ENCODE peak calls at places on chromosomes 11 and 22, in nine cellular contexts. One of them, this sample, is unnamed.

GRCh38 chr11:74185285-74185684 is 14.2 kb downstream of the PPME1 start:
- DNase-seq in SHP77: no peak
- DNase-seq in esophagus squamous epithelium: no peak
- DNase-seq in memory B cell: no peak
- DNase-seq in GM13977: no peak
- DNase-seq in SW480: no peak
- DNase-seq in CD4-positive, CD25-positive, alpha-beta regulatory T cell: no peak
- DNase-seq in effector CD4-positive, alpha-beta T cell: no peak
- DNase-seq in AML-193: no peak
- DNase-seq in this sample: no peak

GRCh38 chr11:134664863-134665535 is 253.0 kb upstream of the B3GAT1 start:
- DNase-seq in CD4-positive, CD25-positive, alpha-beta regulatory T cell: no peak
- DNase-seq in memory B cell: no peak
- DNase-seq in AML-193: no peak
- DNase-seq in effector CD4-positive, alpha-beta T cell: no peak
- DNase-seq in SW480: no peak
- DNase-seq in esophagus squamous epithelium: no peak
- DNase-seq in SHP77: no peak
- DNase-seq in GM13977: no peak
- DNase-seq in this sample: no peak

GRCh38 chr22:17281026-17281809 is 62.0 kb upstream of the ADA2 start:
- DNase-seq in CD4-positive, CD25-positive, alpha-beta regulatory T cell: no peak
- DNase-seq in AML-193: no peak
- DNase-seq in SHP77: no peak
- DNase-seq in memory B cell: no peak
- DNase-seq in GM13977: no peak
- DNase-seq in esophagus squamous epithelium: no peak
- DNase-seq in effector CD4-positive, alpha-beta T cell: no peak
- DNase-seq in SW480: no peak
- DNase-seq in this sample: no peak

GRCh38 chr11:121688860-121689614 is 236.3 kb upstream of the SORL1-AS1 start:
- DNase-seq in SW480: no peak
- DNase-seq in esophagus squamous epithelium: no peak
- DNase-seq in SHP77: no peak
- DNase-seq in GM13977: no peak
- DNase-seq in memory B cell: no peak
- DNase-seq in AML-193: no peak
- DNase-seq in effector CD4-positive, alpha-beta T cell: no peak
- DNase-seq in CD4-positive, CD25-positive, alpha-beta regulatory T cell: no peak
- DNase-seq in this sample: no peak

GRCh38 chr11:97079244-97079643 is 689.4 kb downstream of the JRKL start:
- DNase-seq in GM13977: peak; percentile 34
- DNase-seq in esophagus squamous epithelium: no peak
- DNase-seq in effector CD4-positive, alpha-beta T cell: no peak
- DNase-seq in CD4-positive, CD25-positive, alpha-beta regulatory T cell: no peak
- DNase-seq in SHP77: no peak
- DNase-seq in AML-193: no peak
- DNase-seq in memory B cell: no peak
- DNase-seq in SW480: no peak
- DNase-seq in this sample: no peak

GRCh38 chr22:24803064-24803542 is 2.9 kb upstream of the SGSM1 start:
- DNase-seq in SW480: peak; percentile 50
- DNase-seq in CD4-positive, CD25-positive, alpha-beta regulatory T cell: peak; percentile 29
- DNase-seq in SHP77: peak; percentile 44
- DNase-seq in memory B cell: peak; percentile 39
- DNase-seq in AML-193: peak; percentile 13
- DNase-seq in effector CD4-positive, alpha-beta T cell: peak; percentile 50
- DNase-seq in esophagus squamous epithelium: no peak
- DNase-seq in GM13977: peak; percentile 72
- DNase-seq in this sample: peak; percentile 42

GRCh38 chr22:28442264-28442950 is 237.2 kb downstream of the TTC28 start:
- DNase-seq in SHP77: no peak
- DNase-seq in effector CD4-positive, alpha-beta T cell: peak; percentile 17
- DNase-seq in memory B cell: peak; percentile 3
- DNase-seq in AML-193: peak; percentile 56
- DNase-seq in GM13977: peak; percentile 90
- DNase-seq in SW480: no peak
- DNase-seq in CD4-positive, CD25-positive, alpha-beta regulatory T cell: peak; percentile 64
- DNase-seq in esophagus squamous epithelium: no peak
- DNase-seq in this sample: peak; percentile 42

GRCh38 chr11:63448646-63449045 is 42.3 kb downstream of the PLAAT5 start:
- DNase-seq in esophagus squamous epithelium: no peak
- DNase-seq in memory B cell: no peak
- DNase-seq in GM13977: no peak
- DNase-seq in AML-193: no peak
- DNase-seq in SHP77: no peak
- DNase-seq in SW480: no peak
- DNase-seq in effector CD4-positive, alpha-beta T cell: no peak
- DNase-seq in CD4-positive, CD25-positive, alpha-beta regulatory T cell: no peak
- DNase-seq in this sample: no peak

GRCh38 chr11:45083544-45084087 is 62.8 kb upstream of the PRDM11 start:
- DNase-seq in CD4-positive, CD25-positive, alpha-beta regulatory T cell: no peak
- DNase-seq in SHP77: peak; percentile 46
- DNase-seq in effector CD4-positive, alpha-beta T cell: no peak
- DNase-seq in SW480: peak; percentile 31
- DNase-seq in AML-193: no peak
- DNase-seq in GM13977: no peak
- DNase-seq in esophagus squamous epithelium: no peak
- DNase-seq in memory B cell: no peak
- DNase-seq in this sample: no peak

GRCh38 chr11:14623036-14623435 is 20.6 kb upstream of the PDE3B start:
- DNase-seq in SW480: no peak
- DNase-seq in memory B cell: no peak
- DNase-seq in GM13977: no peak
- DNase-seq in CD4-positive, CD25-positive, alpha-beta regulatory T cell: peak; percentile 28
- DNase-seq in AML-193: no peak
- DNase-seq in effector CD4-positive, alpha-beta T cell: no peak
- DNase-seq in SHP77: no peak
- DNase-seq in esophagus squamous epithelium: no peak
- DNase-seq in this sample: no peak

GRCh38 chr11:82225930-82226329 is 507.7 kb downstream of the FAM181B start:
- DNase-seq in CD4-positive, CD25-positive, alpha-beta regulatory T cell: no peak
- DNase-seq in memory B cell: no peak
- DNase-seq in SHP77: peak; percentile 21
- DNase-seq in SW480: no peak
- DNase-seq in esophagus squamous epithelium: no peak
- DNase-seq in AML-193: no peak
- DNase-seq in GM13977: no peak
- DNase-seq in effector CD4-positive, alpha-beta T cell: no peak
- DNase-seq in this sample: no peak

GRCh38 chr22:25775501-25775900 is 33.5 kb downstream of the MYO18B start:
- DNase-seq in SW480: peak; percentile 12
- DNase-seq in AML-193: no peak
- DNase-seq in esophagus squamous epithelium: no peak
- DNase-seq in memory B cell: no peak
- DNase-seq in GM13977: no peak
- DNase-seq in CD4-positive, CD25-positive, alpha-beta regulatory T cell: no peak
- DNase-seq in effector CD4-positive, alpha-beta T cell: no peak
- DNase-seq in SHP77: no peak
- DNase-seq in this sample: no peak

GRCh38 chr11:128586689-128587088 is 669 bp downstream of the ETS1 start:
- DNase-seq in CD4-positive, CD25-positive, alpha-beta regulatory T cell: no peak
- DNase-seq in SW480: no peak
- DNase-seq in SHP77: no peak
- DNase-seq in AML-193: no peak
- DNase-seq in GM13977: no peak
- DNase-seq in memory B cell: no peak
- DNase-seq in esophagus squamous epithelium: no peak
- DNase-seq in effector CD4-positive, alpha-beta T cell: no peak
- DNase-seq in this sample: no peak

GRCh38 chr11:108220721-108221346 is 1.6 kb downstream of the NPAT start:
- DNase-seq in SHP77: no peak
- DNase-seq in memory B cell: no peak
- DNase-seq in GM13977: no peak
- DNase-seq in effector CD4-positive, alpha-beta T cell: no peak
- DNase-seq in esophagus squamous epithelium: no peak
- DNase-seq in AML-193: peak; percentile 25
- DNase-seq in SW480: no peak
- DNase-seq in CD4-positive, CD25-positive, alpha-beta regulatory T cell: no peak
- DNase-seq in this sample: no peak

GRCh38 chr11:6667733-6668374 is 12.2 kb upstream of the DCHS1 start:
- DNase-seq in GM13977: no peak
- DNase-seq in memory B cell: peak; percentile 54
- DNase-seq in SHP77: peak; percentile 0
- DNase-seq in AML-193: peak; percentile 79
- DNase-seq in esophagus squamous epithelium: no peak
- DNase-seq in CD4-positive, CD25-positive, alpha-beta regulatory T cell: peak; percentile 47
- DNase-seq in effector CD4-positive, alpha-beta T cell: peak; percentile 23
- DNase-seq in SW480: peak; percentile 60
- DNase-seq in this sample: no peak

GRCh38 chr11:67407700-67408163 is 3.8 kb downstream of the TBC1D10C start:
- DNase-seq in memory B cell: no peak
- DNase-seq in CD4-positive, CD25-positive, alpha-beta regulatory T cell: no peak
- DNase-seq in SHP77: no peak
- DNase-seq in SW480: no peak
- DNase-seq in AML-193: no peak
- DNase-seq in effector CD4-positive, alpha-beta T cell: no peak
- DNase-seq in GM13977: no peak
- DNase-seq in esophagus squamous epithelium: no peak
- DNase-seq in this sample: no peak

GRCh38 chr11:6328321-6328720 is 8.0 kb upstream of the CAVIN3 start:
- DNase-seq in memory B cell: no peak
- DNase-seq in CD4-positive, CD25-positive, alpha-beta regulatory T cell: no peak
- DNase-seq in SW480: no peak
- DNase-seq in esophagus squamous epithelium: no peak
- DNase-seq in SHP77: no peak
- DNase-seq in AML-193: no peak
- DNase-seq in GM13977: no peak
- DNase-seq in effector CD4-positive, alpha-beta T cell: no peak
- DNase-seq in this sample: no peak

GRCh38 chr22:40177738-40178416 is at the start of gene TNRC6B:
- DNase-seq in SW480: peak; percentile 97
- DNase-seq in esophagus squamous epithelium: peak; percentile 65
- DNase-seq in memory B cell: peak; percentile 80
- DNase-seq in AML-193: peak; percentile 98
- DNase-seq in effector CD4-positive, alpha-beta T cell: peak; percentile 71
- DNase-seq in GM13977: peak; percentile 80
- DNase-seq in SHP77: peak; percentile 97
- DNase-seq in CD4-positive, CD25-positive, alpha-beta regulatory T cell: peak; percentile 91
- DNase-seq in this sample: peak; percentile 24

GRCh38 chr11:92915551-92915950 is 53.9 kb upstream of the MTNR1B start:
- DNase-seq in memory B cell: no peak
- DNase-seq in GM13977: no peak
- DNase-seq in CD4-positive, CD25-positive, alpha-beta regulatory T cell: no peak
- DNase-seq in esophagus squamous epithelium: no peak
- DNase-seq in AML-193: no peak
- DNase-seq in SHP77: no peak
- DNase-seq in SW480: no peak
- DNase-seq in effector CD4-positive, alpha-beta T cell: no peak
- DNase-seq in this sample: no peak

GRCh38 chr11:62539238-62539925 is 7.2 kb downstream of the AHNAK start:
- DNase-seq in CD4-positive, CD25-positive, alpha-beta regulatory T cell: no peak
- DNase-seq in memory B cell: no peak
- DNase-seq in effector CD4-positive, alpha-beta T cell: peak; percentile 43
- DNase-seq in esophagus squamous epithelium: no peak
- DNase-seq in GM13977: peak; percentile 34
- DNase-seq in AML-193: no peak
- DNase-seq in SHP77: peak; percentile 13
- DNase-seq in SW480: peak; percentile 79
- DNase-seq in this sample: no peak

GRCh38 chr22:42791721-42792452 is 65.2 kb downstream of the ARFGAP3 start:
- DNase-seq in AML-193: no peak
- DNase-seq in SW480: no peak
- DNase-seq in GM13977: no peak
- DNase-seq in SHP77: peak; percentile 38
- DNase-seq in esophagus squamous epithelium: no peak
- DNase-seq in effector CD4-positive, alpha-beta T cell: no peak
- DNase-seq in memory B cell: no peak
- DNase-seq in CD4-positive, CD25-positive, alpha-beta regulatory T cell: no peak
- DNase-seq in this sample: no peak

GRCh38 chr22:46798366-46799057 is 36.1 kb downstream of the TBC1D22A start:
- DNase-seq in memory B cell: peak; percentile 73
- DNase-seq in AML-193: peak; percentile 50
- DNase-seq in CD4-positive, CD25-positive, alpha-beta regulatory T cell: peak; percentile 64
- DNase-seq in SHP77: peak; percentile 75
- DNase-seq in effector CD4-positive, alpha-beta T cell: peak; percentile 67
- DNase-seq in esophagus squamous epithelium: no peak
- DNase-seq in GM13977: peak; percentile 84
- DNase-seq in SW480: peak; percentile 68
- DNase-seq in this sample: peak; percentile 69

GRCh38 chr11:76141901-76142300 is 64.4 kb downstream of the WNT11 start:
- DNase-seq in GM13977: no peak
- DNase-seq in SW480: no peak
- DNase-seq in memory B cell: no peak
- DNase-seq in esophagus squamous epithelium: no peak
- DNase-seq in CD4-positive, CD25-positive, alpha-beta regulatory T cell: no peak
- DNase-seq in SHP77: no peak
- DNase-seq in AML-193: no peak
- DNase-seq in effector CD4-positive, alpha-beta T cell: no peak
- DNase-seq in this sample: no peak

GRCh38 chr11:26418391-26418790 is 86.5 kb downstream of the ANO3 start:
- DNase-seq in CD4-positive, CD25-positive, alpha-beta regulatory T cell: no peak
- DNase-seq in SW480: no peak
- DNase-seq in SHP77: no peak
- DNase-seq in esophagus squamous epithelium: no peak
- DNase-seq in effector CD4-positive, alpha-beta T cell: no peak
- DNase-seq in AML-193: no peak
- DNase-seq in memory B cell: no peak
- DNase-seq in GM13977: no peak
- DNase-seq in this sample: no peak

GRCh38 chr22:29146771-29147170 is 58.9 kb upstream of the EMID1 start:
- DNase-seq in effector CD4-positive, alpha-beta T cell: no peak
- DNase-seq in SW480: no peak
- DNase-seq in AML-193: no peak
- DNase-seq in memory B cell: no peak
- DNase-seq in esophagus squamous epithelium: no peak
- DNase-seq in SHP77: no peak
- DNase-seq in CD4-positive, CD25-positive, alpha-beta regulatory T cell: no peak
- DNase-seq in GM13977: no peak
- DNase-seq in this sample: no peak

GRCh38 chr11:1457326-1457680 is 29.3 kb downstream of the MOB2 start:
- DNase-seq in SW480: no peak
- DNase-seq in effector CD4-positive, alpha-beta T cell: no peak
- DNase-seq in AML-193: no peak
- DNase-seq in CD4-positive, CD25-positive, alpha-beta regulatory T cell: no peak
- DNase-seq in SHP77: no peak
- DNase-seq in esophagus squamous epithelium: no peak
- DNase-seq in GM13977: no peak
- DNase-seq in memory B cell: no peak
- DNase-seq in this sample: no peak

GRCh38 chr11:123195182-123196059 is at the start of gene CLMP:
- DNase-seq in effector CD4-positive, alpha-beta T cell: no peak
- DNase-seq in AML-193: no peak
- DNase-seq in SW480: no peak
- DNase-seq in esophagus squamous epithelium: no peak
- DNase-seq in memory B cell: no peak
- DNase-seq in CD4-positive, CD25-positive, alpha-beta regulatory T cell: no peak
- DNase-seq in SHP77: no peak
- DNase-seq in GM13977: peak; percentile 43
- DNase-seq in this sample: no peak

GRCh38 chr11:134916421-134916820 is 504.4 kb upstream of the B3GAT1 start:
- DNase-seq in esophagus squamous epithelium: no peak
- DNase-seq in GM13977: no peak
- DNase-seq in SHP77: no peak
- DNase-seq in AML-193: no peak
- DNase-seq in CD4-positive, CD25-positive, alpha-beta regulatory T cell: no peak
- DNase-seq in SW480: no peak
- DNase-seq in effector CD4-positive, alpha-beta T cell: no peak
- DNase-seq in memory B cell: no peak
- DNase-seq in this sample: no peak

GRCh38 chr11:2698386-2699184 is 1.2 kb downstream of the KCNQ1OT1 start:
- DNase-seq in memory B cell: no peak
- DNase-seq in effector CD4-positive, alpha-beta T cell: no peak
- DNase-seq in SW480: peak; percentile 22
- DNase-seq in CD4-positive, CD25-positive, alpha-beta regulatory T cell: no peak
- DNase-seq in SHP77: no peak
- DNase-seq in esophagus squamous epithelium: no peak
- DNase-seq in GM13977: no peak
- DNase-seq in AML-193: no peak
- DNase-seq in this sample: no peak

GRCh38 chr22:38080847-38081635 is 2.9 kb downstream of the SLC16A8 start:
- DNase-seq in SHP77: no peak
- DNase-seq in effector CD4-positive, alpha-beta T cell: no peak
- DNase-seq in memory B cell: no peak
- DNase-seq in SW480: peak; percentile 37
- DNase-seq in AML-193: no peak
- DNase-seq in CD4-positive, CD25-positive, alpha-beta regulatory T cell: no peak
- DNase-seq in GM13977: no peak
- DNase-seq in esophagus squamous epithelium: no peak
- DNase-seq in this sample: no peak

GRCh38 chr11:33195391-33196190 is 34.3 kb upstream of the CSTF3 start:
- DNase-seq in CD4-positive, CD25-positive, alpha-beta regulatory T cell: no peak
- DNase-seq in AML-193: peak; percentile 32
- DNase-seq in SW480: no peak
- DNase-seq in SHP77: no peak
- DNase-seq in GM13977: no peak
- DNase-seq in memory B cell: no peak
- DNase-seq in esophagus squamous epithelium: no peak
- DNase-seq in effector CD4-positive, alpha-beta T cell: no peak
- DNase-seq in this sample: no peak

This sample was measured in activated B cell treated with CpG ODN at 0.5 μM for 24 hours.